ENCODE peak calls at places on chromosome 1, in five cellular contexts. One of them, this sample, is unnamed.

GRCh38 chr1:214296860-214297699 is 16.1 kb downstream of the SMYD2 start:
- DNase-seq in MM.1S: peak
- DNase-seq in mesothelial cell of epicardium: no peak
- DNase-seq in HCT116: no peak
- DNase-seq in OCI-LY7: no peak
- DNase-seq in this sample: no peak

GRCh38 chr1:79716481-79716880 is 710.0 kb upstream of the ADGRL4 start:
- DNase-seq in MM.1S: no peak
- DNase-seq in OCI-LY7: no peak
- DNase-seq in mesothelial cell of epicardium: no peak
- DNase-seq in HCT116: peak
- DNase-seq in this sample: no peak

GRCh38 chr1:171805395-171806115 is 24.1 kb downstream of the METTL13 start:
- DNase-seq in MM.1S: peak
- DNase-seq in OCI-LY7: no peak
- DNase-seq in HCT116: no peak
- DNase-seq in mesothelial cell of epicardium: no peak
- DNase-seq in this sample: peak

GRCh38 chr1:232571523-232571922 is 58.4 kb downstream of the SIPA1L2 start:
- DNase-seq in OCI-LY7: peak
- DNase-seq in HCT116: no peak
- DNase-seq in MM.1S: no peak
- DNase-seq in mesothelial cell of epicardium: no peak
- DNase-seq in this sample: no peak

GRCh38 chr1:59072017-59072947 is 224.6 kb upstream of the FGGY start:
- DNase-seq in OCI-LY7: peak
- DNase-seq in HCT116: no peak
- DNase-seq in mesothelial cell of epicardium: no peak
- DNase-seq in MM.1S: peak
- DNase-seq in this sample: no peak

GRCh38 chr1:219271914-219272545 is 98.4 kb downstream of the LYPLAL1 start:
- DNase-seq in HCT116: no peak
- DNase-seq in mesothelial cell of epicardium: no peak
- DNase-seq in OCI-LY7: no peak
- DNase-seq in MM.1S: no peak
- DNase-seq in this sample: no peak

GRCh38 chr1:18091660-18092446 is 15.7 kb upstream of the IGSF21 start:
- DNase-seq in HCT116: no peak
- DNase-seq in MM.1S: no peak
- DNase-seq in mesothelial cell of epicardium: no peak
- DNase-seq in OCI-LY7: no peak
- DNase-seq in this sample: no peak

GRCh38 chr1:78553859-78554258 is 63.1 kb downstream of the PTGFR start:
- DNase-seq in OCI-LY7: peak
- DNase-seq in HCT116: peak
- DNase-seq in MM.1S: peak
- DNase-seq in mesothelial cell of epicardium: no peak
- DNase-seq in this sample: no peak

GRCh38 chr1:238161955-238162354 is 271.2 kb upstream of the ZP4 start:
- DNase-seq in HCT116: no peak
- DNase-seq in MM.1S: no peak
- DNase-seq in OCI-LY7: no peak
- DNase-seq in mesothelial cell of epicardium: no peak
- DNase-seq in this sample: no peak

GRCh38 chr1:86965012-86965826 is 50.8 kb downstream of the HS2ST1 start:
- DNase-seq in OCI-LY7: peak
- DNase-seq in mesothelial cell of epicardium: no peak
- DNase-seq in MM.1S: no peak
- DNase-seq in HCT116: peak
- DNase-seq in this sample: no peak

GRCh38 chr1:161226320-161226711 is 456 bp downstream of the TOMM40L start:
- DNase-seq in MM.1S: peak
- DNase-seq in HCT116: no peak
- DNase-seq in mesothelial cell of epicardium: no peak
- DNase-seq in OCI-LY7: no peak
- DNase-seq in this sample: no peak

DNA sequence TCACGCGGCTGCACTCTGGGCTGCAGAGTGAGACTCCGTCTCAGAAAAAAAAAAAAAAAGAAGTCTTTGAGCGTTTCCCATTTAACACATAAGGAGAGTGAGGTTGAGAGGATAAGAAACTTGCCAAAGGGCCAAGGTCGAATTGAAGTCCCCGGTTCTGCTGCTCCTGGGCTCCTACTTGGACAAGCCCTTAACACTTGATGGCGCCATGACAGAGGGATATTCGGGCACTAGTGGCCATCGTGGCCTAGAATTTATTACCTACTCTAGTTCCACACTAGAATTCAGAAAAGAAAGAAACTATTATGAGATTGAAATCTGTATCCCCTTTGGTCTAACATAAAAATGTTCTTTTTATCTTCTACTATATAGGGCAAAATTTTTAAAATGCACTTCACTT is 65.7 kb upstream of the NEK2 start:
- DNase-seq in OCI-LY7: no peak
- DNase-seq in mesothelial cell of epicardium: no peak
- DNase-seq in HCT116: no peak
- DNase-seq in MM.1S: no peak
- DNase-seq in this sample: no peak
- TF ChIP-seq CTCF in OCI-LY7: peak
- TF ChIP-seq CTCF in mesothelial cell of epicardium: no peak
- TF ChIP-seq CTCF in HCT116: peak
- TF ChIP-seq CTCF in MM.1S: no peak
- TF ChIP-seq CTCF in this sample: no peak

GRCh38 chr1:42035205-42035829 is 116.6 kb upstream of the HIVEP3 start:
- DNase-seq in MM.1S: peak
- DNase-seq in HCT116: peak
- DNase-seq in OCI-LY7: peak
- DNase-seq in mesothelial cell of epicardium: peak
- DNase-seq in this sample: no peak
- TF ChIP-seq CTCF in MM.1S: peak
- TF ChIP-seq CTCF in HCT116: no peak
- TF ChIP-seq CTCF in OCI-LY7: peak
- TF ChIP-seq CTCF in mesothelial cell of epicardium: no peak
- TF ChIP-seq CTCF in this sample: peak

GRCh38 chr1:22143065-22143514 is at the start of gene WNT4:
- DNase-seq in OCI-LY7: peak
- DNase-seq in MM.1S: peak
- DNase-seq in HCT116: no peak
- DNase-seq in mesothelial cell of epicardium: no peak
- DNase-seq in this sample: peak
- TF ChIP-seq CTCF in OCI-LY7: no peak
- TF ChIP-seq CTCF in MM.1S: no peak
- TF ChIP-seq CTCF in HCT116: no peak
- TF ChIP-seq CTCF in mesothelial cell of epicardium: no peak
- TF ChIP-seq CTCF in this sample: no peak

GRCh38 chr1:228340686-228341449 is 65.8 kb downstream of the TRIM11 start:
- DNase-seq in mesothelial cell of epicardium: peak
- DNase-seq in HCT116: no peak
- DNase-seq in OCI-LY7: peak
- DNase-seq in MM.1S: no peak
- DNase-seq in this sample: peak
- TF ChIP-seq CTCF in mesothelial cell of epicardium: no peak
- TF ChIP-seq CTCF in HCT116: peak
- TF ChIP-seq CTCF in OCI-LY7: peak
- TF ChIP-seq CTCF in MM.1S: peak
- TF ChIP-seq CTCF in this sample: no peak

GRCh38 chr1:248404024-248404423 is 1.2 kb downstream of the OR2T1 start:
- DNase-seq in MM.1S: no peak
- DNase-seq in HCT116: peak
- DNase-seq in OCI-LY7: no peak
- DNase-seq in mesothelial cell of epicardium: no peak
- DNase-seq in this sample: no peak
- TF ChIP-seq CTCF in MM.1S: peak
- TF ChIP-seq CTCF in HCT116: no peak
- TF ChIP-seq CTCF in OCI-LY7: peak
- TF ChIP-seq CTCF in mesothelial cell of epicardium: no peak
- TF ChIP-seq CTCF in this sample: peak

GRCh38 chr1:243413431-243414151 is 157.8 kb downstream of the SDCCAG8 start:
- DNase-seq in HCT116: no peak
- DNase-seq in MM.1S: peak
- DNase-seq in mesothelial cell of epicardium: no peak
- DNase-seq in OCI-LY7: no peak
- DNase-seq in this sample: no peak

GRCh38 chr1:243411472-243411871 is 155.6 kb downstream of the SDCCAG8 start:
- DNase-seq in HCT116: no peak
- DNase-seq in OCI-LY7: no peak
- DNase-seq in mesothelial cell of epicardium: no peak
- DNase-seq in MM.1S: no peak
- DNase-seq in this sample: no peak

GRCh38 chr1:243407284-243408018 is 151.6 kb downstream of the SDCCAG8 start:
- DNase-seq in mesothelial cell of epicardium: no peak
- DNase-seq in MM.1S: no peak
- DNase-seq in HCT116: no peak
- DNase-seq in OCI-LY7: no peak
- DNase-seq in this sample: no peak

GRCh38 chr1:243408479-243408878 is 152.6 kb downstream of the SDCCAG8 start:
- DNase-seq in MM.1S: no peak
- DNase-seq in OCI-LY7: no peak
- DNase-seq in HCT116: no peak
- DNase-seq in mesothelial cell of epicardium: no peak
- DNase-seq in this sample: no peak

DNA sequence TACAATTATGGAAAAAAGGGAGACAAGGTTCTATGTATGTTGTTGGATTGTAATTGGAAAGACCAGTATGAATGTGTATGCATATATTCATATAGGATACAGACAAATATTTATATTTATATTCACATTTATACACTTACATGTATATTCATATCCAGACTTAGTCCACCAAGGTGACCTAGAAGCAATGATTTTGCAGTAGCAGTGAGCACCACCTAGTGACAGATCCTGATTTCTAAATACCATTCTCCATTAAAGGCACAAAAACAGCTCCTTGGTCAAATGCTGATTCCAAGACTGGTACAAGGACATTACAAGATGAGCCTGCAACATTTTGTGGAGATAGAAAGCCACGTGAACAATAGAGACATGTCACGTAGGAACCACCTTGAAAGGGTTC is 153.4 kb downstream of the SDCCAG8 start:
- DNase-seq in mesothelial cell of epicardium: no peak
- DNase-seq in MM.1S: no peak
- DNase-seq in HCT116: no peak
- DNase-seq in OCI-LY7: no peak
- DNase-seq in this sample: no peak
- TF ChIP-seq CTCF in mesothelial cell of epicardium: no peak
- TF ChIP-seq CTCF in MM.1S: no peak
- TF ChIP-seq CTCF in HCT116: no peak
- TF ChIP-seq CTCF in OCI-LY7: peak
- TF ChIP-seq CTCF in this sample: no peak

GRCh38 chr1:41361028-41361494 is at the start of gene FOXO6:
- DNase-seq in MM.1S: peak
- DNase-seq in mesothelial cell of epicardium: peak
- DNase-seq in OCI-LY7: peak
- DNase-seq in HCT116: peak
- DNase-seq in this sample: peak
- TF ChIP-seq CTCF in MM.1S: peak
- TF ChIP-seq CTCF in mesothelial cell of epicardium: peak
- TF ChIP-seq CTCF in OCI-LY7: peak
- TF ChIP-seq CTCF in HCT116: no peak
- TF ChIP-seq CTCF in this sample: no peak

DNA sequence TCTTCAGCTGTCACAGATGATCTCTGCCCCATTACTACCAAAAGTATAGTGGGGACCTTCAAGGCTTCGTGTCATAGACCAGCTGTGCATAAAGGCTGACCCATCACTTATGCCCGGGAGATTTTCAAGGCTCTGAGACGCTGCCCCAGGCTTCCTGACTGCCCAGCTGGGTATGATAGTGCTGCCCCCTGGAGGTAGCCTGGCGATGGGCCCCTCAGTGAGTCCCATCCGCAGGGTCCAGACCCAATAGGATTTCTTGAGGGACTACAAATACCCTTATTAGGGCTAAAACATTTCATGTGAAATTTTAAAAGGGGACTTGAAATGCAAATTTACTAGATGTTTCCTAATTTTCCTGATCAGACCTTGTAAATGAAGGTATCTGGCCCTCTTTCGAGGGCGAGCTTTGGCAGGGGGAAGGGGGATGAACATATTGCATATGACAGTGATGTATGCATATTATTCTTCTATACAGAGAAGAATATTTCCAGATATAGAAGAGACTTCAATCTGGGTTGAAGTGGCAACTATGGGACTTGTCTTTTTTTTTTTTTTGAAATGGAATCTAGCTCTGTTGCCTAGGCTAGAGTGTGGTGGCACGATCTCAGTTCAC is 11.7 kb upstream of the FCMR start:
- DNase-seq in OCI-LY7: peak
- DNase-seq in mesothelial cell of epicardium: no peak
- DNase-seq in HCT116: peak
- DNase-seq in MM.1S: peak
- DNase-seq in this sample: peak
- TF ChIP-seq CTCF in OCI-LY7: peak
- TF ChIP-seq CTCF in mesothelial cell of epicardium: no peak
- TF ChIP-seq CTCF in HCT116: peak
- TF ChIP-seq CTCF in MM.1S: peak
- TF ChIP-seq CTCF in this sample: peak

DNA sequence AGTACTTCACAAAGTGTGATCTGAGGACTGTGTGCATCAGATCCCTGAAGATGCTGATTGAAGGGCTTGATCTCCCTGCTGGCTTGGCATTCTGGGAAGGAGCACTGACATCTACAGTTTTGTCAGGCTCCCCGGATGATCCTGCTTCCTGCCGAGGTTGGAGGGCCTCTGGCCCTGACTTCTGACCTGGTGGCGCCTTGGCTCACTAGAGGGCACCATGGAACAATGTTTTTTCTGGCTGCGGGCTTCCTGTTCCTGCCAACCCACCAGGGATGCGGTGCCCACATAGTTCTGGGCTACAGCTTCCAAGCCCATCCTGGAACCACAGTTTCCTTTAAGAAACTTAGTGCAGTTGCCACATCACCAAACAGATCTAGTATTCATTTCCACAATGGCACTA is 38.8 kb upstream of the RASAL2 start:
- DNase-seq in OCI-LY7: peak
- DNase-seq in MM.1S: peak
- DNase-seq in HCT116: no peak
- DNase-seq in mesothelial cell of epicardium: no peak
- DNase-seq in this sample: no peak
- TF ChIP-seq CTCF in OCI-LY7: peak
- TF ChIP-seq CTCF in MM.1S: peak
- TF ChIP-seq CTCF in HCT116: peak
- TF ChIP-seq CTCF in mesothelial cell of epicardium: no peak
- TF ChIP-seq CTCF in this sample: no peak

This sample was measured in natural killer cell.